ENCODE peak calls at places on chromosome 19, in four cellular contexts. G is neural progenitor cell, R is heart left ventricle, N is IMR-90. W is an unnamed sample.
A peak's percentile ranks its signal among the peaks of the same experiment; 100 is the strongest.

GRCh38 chr19:46250057-46250456 is 20.5 kb downstream of the IGFL1 start:
- DNase-seq in G (no peak), R (no peak), N (no peak), W (no peak)

GRCh38 chr19:13095934-13096890 is 6.4 kb downstream of the LYL1 start:
- DNase-seq in G (peak; percentile 90), R (peak; percentile 46), N (no peak), W (no peak)

GRCh38 chr19:34824686-34825085 is 51.7 kb upstream of the ZNF599 start:
- DNase-seq in G (no peak), R (no peak), N (no peak), W (no peak)

GRCh38 chr19:16581971-16582343 is 9.7 kb upstream of the SLC35E1 start:
- DNase-seq in G (no peak), R (no peak), N (peak; percentile 23), W (no peak)

GRCh38 chr19:39409886-39410619 is 2.4 kb upstream of the PLEKHG2 start:
- DNase-seq in G (peak; percentile 68), R (peak; percentile 89), N (no peak), W (peak; percentile 93)

GRCh38 chr19:46488551-46488950 is 7.1 kb downstream of the PNMA8B start:
- DNase-seq in G (no peak), R (no peak), N (no peak), W (no peak)

GRCh38 chr19:53942001-53942786 is 20.5 kb upstream of the CACNG8 start:
- DNase-seq in G (peak; percentile 96), R (no peak), N (no peak), W (no peak)

GRCh38 chr19:35556025-35556590 is 7.3 kb downstream of the ATP4A start:
- DNase-seq in G (no peak), R (no peak), N (no peak), W (no peak)

GRCh38 chr19:29040951-29041350 is 172.0 kb downstream of the UQCRFS1 start:
- DNase-seq in G (peak; percentile 89), R (no peak), N (no peak), W (no peak)

GRCh38 chr19:19021115-19021514 is 12.2 kb downstream of the SUGP2 start:
- DNase-seq in G (no peak), R (no peak), N (peak; percentile 84), W (no peak)

GRCh38 chr19:47694466-47695273 is 18.6 kb upstream of the EHD2 start:
- DNase-seq in G (no peak), R (no peak), N (no peak), W (no peak)

GRCh38 chr19:58544591-58545285 is 874 bp downstream of the TRIM28 start:
- DNase-seq in G (peak; percentile 90), R (peak; percentile 77), N (peak; percentile 47), W (no peak)

GRCh38 chr19:11191273-11191755 is 6.0 kb downstream of the KANK2 start:
- DNase-seq in G (no peak), R (peak; percentile 79), N (peak; percentile 63), W (peak; percentile 81)

GRCh38 chr19:58409010-58409790 is 751 bp downstream of the ZNF584 start:
- DNase-seq in G (peak; percentile 37), R (no peak), N (peak; percentile 22), W (no peak)

GRCh38 chr19:8321760-8322637 is 703 bp downstream of the RPS28 start:
- DNase-seq in G (no peak), R (no peak), N (no peak), W (peak; percentile 28)

GRCh38 chr19:39802958-39803357 is 24.3 kb downstream of the LEUTX start:
- DNase-seq in G (peak; percentile 3), R (no peak), N (no peak), W (no peak)

GRCh38 chr19:29771708-29772415 is 39.9 kb upstream of the CCNE1 start:
- DNase-seq in G (peak; percentile 81), R (peak; percentile 39), N (peak; percentile 37), W (no peak)

GRCh38 chr19:29714953-29715694 is at the start of gene C19orf12:
- DNase-seq in G (peak; percentile 85), R (peak; percentile 74), N (peak; percentile 23), W (no peak)

GRCh38 chr19:33205531-33206260 is 11.6 kb downstream of the LRP3 start:
- DNase-seq in G (no peak), R (no peak), N (no peak), W (no peak)

GRCh38 chr19:30685601-30686000 is 313.4 kb downstream of the ZNF536 start:
- DNase-seq in G (no peak), R (no peak), N (no peak), W (no peak)

GRCh38 chr19:46990998-46991676 is 28.5 kb upstream of the NPAS1 start:
- DNase-seq in G (peak; percentile 93), R (peak; percentile 90), N (peak; percentile 81), W (peak; percentile 83)

GRCh38 chr19:52945652-52946321 is 16.9 kb downstream of the ZNF816 start:
- DNase-seq in G (no peak), R (no peak), N (no peak), W (no peak)

GRCh38 chr19:14467816-14468215 is 7.3 kb downstream of the PTGER1 start:
- DNase-seq in G (no peak), R (no peak), N (no peak), W (no peak)

GRCh38 chr19:35549174-35549788 is 3.9 kb downstream of the TMEM147 start:
- DNase-seq in G (peak; percentile 91), R (peak; percentile 48), N (peak; percentile 56), W (no peak)

GRCh38 chr19:38452430-38453366 is 19.2 kb downstream of the RYR1 start:
- DNase-seq in G (peak; percentile 72), R (no peak), N (no peak), W (no peak)

GRCh38 chr19:51861870-51862622 is 25.7 kb downstream of the ZNF577 start:
- DNase-seq in G (no peak), R (no peak), N (no peak), W (no peak)

GRCh38 chr19:18436651-18437478 is 1.1 kb downstream of the ISYNA1 start:
- DNase-seq in G (peak; percentile 92), R (peak; percentile 88), N (peak; percentile 69), W (peak; percentile 57)

GRCh38 chr19:52665047-52665446 is 26.9 kb upstream of the ZNF83 start:
- DNase-seq in G (no peak), R (no peak), N (no peak), W (no peak)

GRCh38 chr19:21587117-21587461 is 81.7 kb downstream of the ZNF429 start:
- DNase-seq in G (no peak), R (peak; percentile 46), N (no peak), W (no peak)

GRCh38 chr19:21581646-21582045 is 76.2 kb downstream of the ZNF429 start:
- DNase-seq in G (no peak), R (no peak), N (no peak), W (no peak)

GRCh38 chr19:21586341-21587116 is 81.1 kb downstream of the ZNF429 start:
- DNase-seq in G (peak; percentile 41), R (peak; percentile 37), N (no peak), W (no peak)

GRCh38 chr19:21585491-21585890 is 80.1 kb downstream of the ZNF429 start:
- DNase-seq in G (no peak), R (no peak), N (no peak), W (no peak)

GRCh38 chr19:21584532-21584931 is 79.1 kb downstream of the ZNF429 start:
- DNase-seq in G (no peak), R (no peak), N (no peak), W (no peak)
- H3K27ac ChIP-seq in G (no peak overlapping the region), R (no peak overlapping the region), N (no peak overlapping the region), W (no peak overlapping the region)

DNA sequence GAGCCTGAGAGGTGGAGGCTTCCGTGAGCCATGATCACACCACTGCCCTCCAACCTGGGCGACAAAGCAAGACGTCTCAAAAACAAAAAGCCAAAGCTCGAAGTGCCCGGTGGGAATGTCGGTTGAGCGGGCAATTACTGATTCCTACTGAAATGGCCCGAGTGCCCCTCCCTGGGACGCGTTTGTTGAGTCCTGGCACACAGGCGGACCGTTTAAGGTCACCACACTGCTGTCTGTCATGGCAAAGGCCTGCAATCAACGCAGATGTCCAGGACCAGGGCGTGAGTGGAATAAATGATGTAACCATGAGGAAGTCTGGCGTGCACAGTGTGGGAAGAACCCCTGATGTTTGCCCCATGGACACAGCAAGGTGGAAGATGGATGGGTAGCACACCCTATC is 19.2 kb upstream of the C2CD4C start:
- DNase-seq in G (no peak), R (no peak), N (no peak), W (no peak)
- H3K27ac ChIP-seq in G (no peak overlapping the region), R (no peak overlapping the region), N (no peak overlapping the region), W (no peak overlapping the region)

GRCh38 chr19:42092350-42092749 is 16.4 kb downstream of the ZNF574 start:
- DNase-seq in G (no peak), R (no peak), N (no peak), W (no peak)
- H3K27ac ChIP-seq in G (no peak overlapping the region), R (no peak overlapping the region), N (no peak overlapping the region), W (no peak overlapping the region)

GRCh38 chr19:55324705-55325104 is 436 bp downstream of the TMEM150B start:
- DNase-seq in G (no peak), R (no peak), N (no peak), W (no peak)

GRCh38 chr19:55322495-55322894 is 2.6 kb downstream of the TMEM150B start:
- DNase-seq in G (no peak), R (no peak), N (no peak), W (no peak)

GRCh38 chr19:55320844-55321419 is 4.2 kb downstream of the TMEM150B start:
- DNase-seq in G (no peak), R (no peak), N (no peak), W (no peak)

GRCh38 chr19:55319786-55320185 is 5.4 kb downstream of the TMEM150B start:
- DNase-seq in G (peak; percentile 89), R (no peak), N (peak; percentile 28), W (no peak)

GRCh38 chr19:55321466-55321865 is 3.7 kb downstream of the TMEM150B start:
- DNase-seq in G (no peak), R (no peak), N (no peak), W (no peak)
- H3K27ac ChIP-seq in G (no peak overlapping the region), R (no peak overlapping the region), N (no peak overlapping the region), W (no peak overlapping the region)

GRCh38 chr19:2551864-2552185 is 75.9 kb downstream of the GADD45B start:
- DNase-seq in G (no peak), R (no peak), N (no peak), W (no peak)

GRCh38 chr19:2551172-2551863 is 75.4 kb downstream of the GADD45B start:
- DNase-seq in G (no peak), R (no peak), N (no peak), W (no peak)

GRCh38 chr19:2549701-2550191 is 73.8 kb downstream of the GADD45B start:
- DNase-seq in G (no peak), R (peak; percentile 82), N (peak; percentile 88), W (peak; percentile 90)

GRCh38 chr19:2548966-2549365 is 73.0 kb downstream of the GADD45B start:
- DNase-seq in G (no peak), R (no peak), N (no peak), W (no peak)

DNA sequence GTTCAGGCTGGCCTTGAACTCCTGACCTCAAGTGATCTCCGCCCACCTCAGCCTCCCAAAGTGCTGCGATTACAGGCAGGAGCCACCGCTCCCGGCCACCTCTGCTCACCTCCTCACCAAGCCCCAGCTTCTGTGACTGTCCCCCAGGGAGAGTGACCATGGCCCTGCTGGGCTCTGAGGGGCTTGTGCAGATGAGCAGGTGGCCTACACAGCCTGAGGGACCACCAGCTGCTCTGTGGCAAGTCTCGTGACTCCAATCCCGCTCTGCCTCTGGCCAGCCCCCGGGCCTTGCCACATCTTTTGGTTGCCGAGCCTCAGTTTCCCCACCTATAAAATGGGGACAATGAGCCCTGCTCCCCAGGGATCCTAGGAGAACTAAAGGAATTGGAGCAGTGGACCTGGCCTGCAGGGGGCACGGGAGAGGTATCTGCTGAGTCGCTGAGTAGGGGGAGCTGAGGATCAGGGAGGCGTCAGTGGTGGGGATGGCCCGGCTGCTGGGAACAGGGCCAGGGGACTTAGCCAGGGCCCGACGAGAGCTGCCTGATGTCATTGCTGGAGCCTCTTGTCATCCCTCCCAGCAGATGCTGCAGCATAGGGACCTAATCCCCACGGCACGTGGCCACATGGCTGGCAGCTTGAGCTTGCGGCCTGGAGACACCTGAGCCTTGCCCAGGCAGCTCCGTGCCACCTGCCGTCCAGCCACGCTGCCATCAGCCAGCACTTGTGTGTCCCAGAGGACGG is 74.7 kb downstream of the GADD45B start:
- DNase-seq in G (no peak), R (no peak), N (no peak), W (no peak)
- H3K27ac ChIP-seq in G (no peak overlapping the region), R (peak overlapping the region; percentile 79), N (peak overlapping the region; percentile 84), W (peak overlapping the region; percentile 9)

W was measured in tibial artery.